ENCODE peak calls at places on chromosome 21, in six cellular contexts. One of them, this sample, is unnamed.

GRCh38 chr21:16195896-16196443 is 466.2 kb downstream of the USP25 start:
- DNase-seq in DND-41: no peak
- DNase-seq in endodermal cell: no peak
- DNase-seq in cardiac muscle cell: peak
- DNase-seq in lower lobe of right lung: no peak
- DNase-seq in lung: no peak
- DNase-seq in this sample: peak

GRCh38 chr21:25862112-25862511 is 127.3 kb downstream of the GABPA start:
- DNase-seq in endodermal cell: no peak
- DNase-seq in DND-41: no peak
- DNase-seq in lower lobe of right lung: no peak
- DNase-seq in lung: no peak
- DNase-seq in cardiac muscle cell: no peak
- DNase-seq in this sample: no peak

GRCh38 chr21:34552324-34553198 is 40.6 kb upstream of the KCNE1 start:
- DNase-seq in cardiac muscle cell: peak
- DNase-seq in endodermal cell: no peak
- DNase-seq in lung: no peak
- DNase-seq in DND-41: no peak
- DNase-seq in lower lobe of right lung: no peak
- DNase-seq in this sample: no peak

GRCh38 chr21:16423921-16424320 is 694.1 kb downstream of the USP25 start:
- DNase-seq in DND-41: no peak
- DNase-seq in lung: no peak
- DNase-seq in lower lobe of right lung: no peak
- DNase-seq in cardiac muscle cell: no peak
- DNase-seq in endodermal cell: no peak
- DNase-seq in this sample: no peak

GRCh38 chr21:39104911-39105310 is 78.3 kb downstream of the PSMG1 start:
- DNase-seq in cardiac muscle cell: no peak
- DNase-seq in DND-41: no peak
- DNase-seq in endodermal cell: peak
- DNase-seq in lung: no peak
- DNase-seq in lower lobe of right lung: no peak
- DNase-seq in this sample: no peak

GRCh38 chr21:44391345-44392091 is 38.1 kb downstream of the TRPM2 start:
- DNase-seq in lung: no peak
- DNase-seq in lower lobe of right lung: peak
- DNase-seq in DND-41: no peak
- DNase-seq in endodermal cell: no peak
- DNase-seq in cardiac muscle cell: no peak
- DNase-seq in this sample: no peak

GRCh38 chr21:35503646-35504045 is 454.5 kb upstream of the RUNX1 start:
- DNase-seq in endodermal cell: peak
- DNase-seq in cardiac muscle cell: peak
- DNase-seq in DND-41: peak
- DNase-seq in lower lobe of right lung: no peak
- DNase-seq in lung: no peak
- DNase-seq in this sample: no peak

GRCh38 chr21:44461438-44462089 is 6.3 kb downstream of the LRRC3 start:
- DNase-seq in lower lobe of right lung: no peak
- DNase-seq in DND-41: no peak
- DNase-seq in lung: no peak
- DNase-seq in cardiac muscle cell: no peak
- DNase-seq in endodermal cell: no peak
- DNase-seq in this sample: no peak

GRCh38 chr21:35469446-35469845 is 420.3 kb upstream of the RUNX1 start:
- DNase-seq in DND-41: no peak
- DNase-seq in cardiac muscle cell: peak
- DNase-seq in lower lobe of right lung: no peak
- DNase-seq in lung: no peak
- DNase-seq in endodermal cell: no peak
- DNase-seq in this sample: no peak

GRCh38 chr21:17612023-17612564 is 607 bp downstream of the BTG3 start:
- DNase-seq in DND-41: no peak
- DNase-seq in cardiac muscle cell: peak
- DNase-seq in endodermal cell: peak
- DNase-seq in lower lobe of right lung: peak
- DNase-seq in lung: peak
- DNase-seq in this sample: peak

GRCh38 chr21:34022557-34023335 is 50.6 kb upstream of the MRPS6 start:
- DNase-seq in lung: no peak
- DNase-seq in lower lobe of right lung: peak
- DNase-seq in endodermal cell: peak
- DNase-seq in cardiac muscle cell: no peak
- DNase-seq in DND-41: peak
- DNase-seq in this sample: no peak

GRCh38 chr21:16514316-16514715 is 784.5 kb downstream of the USP25 start:
- DNase-seq in DND-41: no peak
- DNase-seq in cardiac muscle cell: no peak
- DNase-seq in endodermal cell: no peak
- DNase-seq in lower lobe of right lung: no peak
- DNase-seq in lung: no peak
- DNase-seq in this sample: no peak

GRCh38 chr21:38170283-38170682 is 86.5 kb upstream of the KCNJ15 start:
- DNase-seq in lung: peak
- DNase-seq in cardiac muscle cell: peak
- DNase-seq in endodermal cell: peak
- DNase-seq in DND-41: no peak
- DNase-seq in lower lobe of right lung: peak
- DNase-seq in this sample: peak

GRCh38 chr21:15804247-15804985 is 74.6 kb downstream of the USP25 start:
- DNase-seq in endodermal cell: no peak
- DNase-seq in cardiac muscle cell: no peak
- DNase-seq in lung: no peak
- DNase-seq in lower lobe of right lung: no peak
- DNase-seq in DND-41: no peak
- DNase-seq in this sample: no peak

GRCh38 chr21:37220433-37220980 is 46.6 kb downstream of the VPS26C start:
- DNase-seq in DND-41: peak
- DNase-seq in endodermal cell: no peak
- DNase-seq in lung: no peak
- DNase-seq in cardiac muscle cell: peak
- DNase-seq in lower lobe of right lung: no peak
- DNase-seq in this sample: no peak

GRCh38 chr21:33771976-33772375 is 129.7 kb downstream of the ITSN1 start:
- DNase-seq in lower lobe of right lung: no peak
- DNase-seq in DND-41: no peak
- DNase-seq in endodermal cell: no peak
- DNase-seq in lung: no peak
- DNase-seq in cardiac muscle cell: no peak
- DNase-seq in this sample: no peak

GRCh38 chr21:25901580-25901979 is 166.8 kb downstream of the GABPA start:
- DNase-seq in lower lobe of right lung: no peak
- DNase-seq in lung: no peak
- DNase-seq in endodermal cell: no peak
- DNase-seq in cardiac muscle cell: no peak
- DNase-seq in DND-41: no peak
- DNase-seq in this sample: no peak

GRCh38 chr21:9774347-9774746 is 747.0 kb upstream of the TPTE start:
- DNase-seq in cardiac muscle cell: no peak
- DNase-seq in lung: no peak
- DNase-seq in endodermal cell: no peak
- DNase-seq in lower lobe of right lung: no peak
- DNase-seq in DND-41: no peak
- DNase-seq in this sample: no peak

GRCh38 chr21:26840912-26841311 is 4.3 kb downstream of the ADAMTS1 start:
- DNase-seq in endodermal cell: no peak
- DNase-seq in DND-41: peak
- DNase-seq in lung: no peak
- DNase-seq in cardiac muscle cell: peak
- DNase-seq in lower lobe of right lung: no peak
- DNase-seq in this sample: peak

GRCh38 chr21:39265603-39266002 is 47.8 kb downstream of the BRWD1 start:
- DNase-seq in DND-41: no peak
- DNase-seq in lung: no peak
- DNase-seq in endodermal cell: no peak
- DNase-seq in cardiac muscle cell: no peak
- DNase-seq in lower lobe of right lung: no peak
- DNase-seq in this sample: no peak

GRCh38 chr21:24290151-24290833 is 1317.0 kb downstream of the MRPL39 start:
- DNase-seq in DND-41: peak
- DNase-seq in endodermal cell: no peak
- DNase-seq in cardiac muscle cell: no peak
- DNase-seq in lung: no peak
- DNase-seq in lower lobe of right lung: no peak
- DNase-seq in this sample: no peak

GRCh38 chr21:16388291-16388690 is 658.5 kb downstream of the USP25 start:
- DNase-seq in lower lobe of right lung: no peak
- DNase-seq in cardiac muscle cell: no peak
- DNase-seq in endodermal cell: no peak
- DNase-seq in lung: no peak
- DNase-seq in DND-41: no peak
- DNase-seq in this sample: no peak

GRCh38 chr21:15293251-15293650 is 228.5 kb upstream of the NRIP1 start:
- DNase-seq in lower lobe of right lung: no peak
- DNase-seq in lung: no peak
- DNase-seq in DND-41: no peak
- DNase-seq in cardiac muscle cell: peak
- DNase-seq in endodermal cell: peak
- DNase-seq in this sample: peak

GRCh38 chr21:26041441-26042180 is 129.0 kb downstream of the APP start:
- DNase-seq in endodermal cell: no peak
- DNase-seq in lung: no peak
- DNase-seq in DND-41: no peak
- DNase-seq in lower lobe of right lung: no peak
- DNase-seq in cardiac muscle cell: no peak
- DNase-seq in this sample: no peak

GRCh38 chr21:46667191-46667734 is 31.8 kb downstream of the PRMT2 start:
- DNase-seq in lung: no peak
- DNase-seq in DND-41: no peak
- DNase-seq in endodermal cell: peak
- DNase-seq in lower lobe of right lung: no peak
- DNase-seq in cardiac muscle cell: peak
- DNase-seq in this sample: no peak

GRCh38 chr21:35801388-35801787 is 258.9 kb downstream of the SETD4 start:
- DNase-seq in lung: no peak
- DNase-seq in lower lobe of right lung: no peak
- DNase-seq in endodermal cell: no peak
- DNase-seq in DND-41: peak
- DNase-seq in cardiac muscle cell: no peak
- DNase-seq in this sample: no peak

GRCh38 chr21:39258207-39258606 is 55.2 kb downstream of the BRWD1 start:
- DNase-seq in lung: no peak
- DNase-seq in lower lobe of right lung: no peak
- DNase-seq in DND-41: no peak
- DNase-seq in cardiac muscle cell: no peak
- DNase-seq in endodermal cell: no peak
- DNase-seq in this sample: no peak

GRCh38 chr21:33976082-33976979 is 60.7 kb upstream of the ATP5PO start:
- DNase-seq in cardiac muscle cell: peak
- DNase-seq in DND-41: peak
- DNase-seq in endodermal cell: no peak
- DNase-seq in lung: no peak
- DNase-seq in lower lobe of right lung: no peak
- DNase-seq in this sample: peak

GRCh38 chr21:38806942-38807284 is 1.2 kb downstream of the ETS2 start:
- DNase-seq in cardiac muscle cell: no peak
- DNase-seq in DND-41: no peak
- DNase-seq in endodermal cell: no peak
- DNase-seq in lung: no peak
- DNase-seq in lower lobe of right lung: no peak
- DNase-seq in this sample: no peak

DNA sequence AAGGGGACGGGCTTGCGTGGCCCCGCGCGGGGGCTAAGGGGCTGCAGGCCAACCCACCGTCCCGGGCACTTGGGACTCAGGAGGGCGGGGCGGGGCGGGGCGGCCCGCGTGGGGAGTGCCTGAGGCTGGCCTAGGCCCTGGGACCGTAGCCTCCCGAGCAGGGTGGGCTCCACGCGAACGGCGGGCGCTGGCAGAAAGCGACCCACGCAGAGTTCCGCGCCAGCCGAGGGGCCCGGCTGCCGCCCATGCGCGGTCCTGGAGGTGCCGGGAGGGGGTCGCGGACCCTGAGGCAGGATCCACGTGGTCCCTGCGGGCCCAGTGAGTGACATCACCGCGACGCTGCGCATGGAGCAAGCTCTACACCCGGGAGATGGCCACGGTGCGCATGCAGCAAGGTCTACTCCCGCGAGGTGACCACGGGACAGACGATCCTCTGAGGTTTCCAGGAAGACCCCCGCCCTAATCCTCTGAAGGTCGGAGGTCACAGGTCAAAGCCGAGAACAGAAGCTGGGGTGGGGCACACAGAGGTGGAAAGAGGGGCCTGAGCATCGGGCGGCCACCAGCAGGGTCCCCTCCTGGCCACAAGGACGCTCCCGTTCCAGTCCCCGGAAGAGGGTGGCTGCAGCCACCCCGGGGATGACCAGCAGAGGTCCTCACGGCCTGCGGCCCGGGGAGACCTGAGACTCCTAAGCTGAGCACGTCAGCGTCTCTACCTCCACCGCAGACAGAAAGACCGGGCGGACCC is 13.5 kb upstream of the SLC19A1 start:
- DNase-seq in DND-41: peak
- DNase-seq in endodermal cell: peak
- DNase-seq in lower lobe of right lung: peak
- DNase-seq in lung: peak
- DNase-seq in cardiac muscle cell: peak
- DNase-seq in this sample: peak
- TF ChIP-seq CTCF in DND-41: peak
- TF ChIP-seq CTCF in endodermal cell: peak
- TF ChIP-seq CTCF in lower lobe of right lung: peak
- TF ChIP-seq CTCF in lung: peak
- TF ChIP-seq CTCF in cardiac muscle cell: peak
- TF ChIP-seq CTCF in this sample: peak

DNA sequence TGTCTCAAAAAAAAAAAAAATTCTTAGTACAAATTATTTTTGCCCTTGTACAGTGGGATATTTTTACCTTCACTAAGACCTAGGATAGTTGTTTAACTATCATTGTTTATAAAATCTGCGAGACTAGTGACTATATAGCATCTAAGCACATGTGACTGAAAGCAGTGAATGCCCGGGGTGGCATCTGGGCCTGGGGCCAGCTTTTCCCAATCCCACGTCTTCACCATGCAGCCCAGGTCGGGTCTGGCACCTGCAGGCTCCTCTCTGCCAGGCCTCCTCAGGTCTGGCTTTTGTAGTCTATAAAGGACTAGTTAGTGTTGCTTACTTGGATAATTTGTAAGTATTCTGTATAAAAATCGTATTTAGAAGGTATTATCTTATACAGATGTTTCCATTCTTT is 40.8 kb downstream of the CBS start:
- DNase-seq in DND-41: no peak
- DNase-seq in lower lobe of right lung: no peak
- DNase-seq in endodermal cell: no peak
- DNase-seq in cardiac muscle cell: no peak
- DNase-seq in lung: no peak
- DNase-seq in this sample: no peak
- H3K4me3 ChIP-seq in DND-41: no peak
- H3K4me3 ChIP-seq in lower lobe of right lung: no peak
- H3K4me3 ChIP-seq in endodermal cell: no peak
- H3K4me3 ChIP-seq in cardiac muscle cell: no peak
- H3K4me3 ChIP-seq in lung: no peak
- H3K4me3 ChIP-seq in this sample: no peak

GRCh38 chr21:41069305-41069642 is 98.7 kb upstream of the BACE2 start:
- DNase-seq in endodermal cell: no peak
- DNase-seq in DND-41: no peak
- DNase-seq in lung: no peak
- DNase-seq in lower lobe of right lung: no peak
- DNase-seq in cardiac muscle cell: no peak
- DNase-seq in this sample: no peak
- TF ChIP-seq CTCF in endodermal cell: no peak
- TF ChIP-seq CTCF in DND-41: no peak
- TF ChIP-seq CTCF in lung: no peak
- TF ChIP-seq CTCF in lower lobe of right lung: no peak
- TF ChIP-seq CTCF in cardiac muscle cell: no peak
- TF ChIP-seq CTCF in this sample: no peak

GRCh38 chr21:31107151-31107785 is 69.0 kb upstream of the KRTAP19-8 start:
- DNase-seq in lower lobe of right lung: no peak
- DNase-seq in DND-41: no peak
- DNase-seq in endodermal cell: no peak
- DNase-seq in lung: no peak
- DNase-seq in cardiac muscle cell: no peak
- DNase-seq in this sample: no peak
- H3K4me3 ChIP-seq in lower lobe of right lung: no peak
- H3K4me3 ChIP-seq in DND-41: no peak
- H3K4me3 ChIP-seq in endodermal cell: no peak
- H3K4me3 ChIP-seq in lung: no peak
- H3K4me3 ChIP-seq in cardiac muscle cell: no peak
- H3K4me3 ChIP-seq in this sample: no peak

This sample was measured in epithelial cell of proximal tubule.